ENCODE peak calls at places on chromosome 6, in nine cellular contexts. One of them, this sample, is unnamed. For H3K4me1 and H3K9me3, the result is how much of the 10 kb centered on the place peaks cover.

GRCh38 chr6:104685871-104686549 is 173.7 kb downstream of the HACE1 start:
- DNase-seq in astrocyte: no peak
- DNase-seq in kidney: no peak
- DNase-seq in GM23248: no peak
- DNase-seq in effector memory CD4-positive, alpha-beta T cell: no peak
- DNase-seq in neural progenitor cell: no peak
- DNase-seq in DND-41: no peak
- DNase-seq in body of pancreas: no peak
- DNase-seq in cardiac muscle cell: no peak
- DNase-seq in this sample: no peak

GRCh38 chr6:137223370-137224131 is 4.4 kb upstream of the IFNGR1 start:
- DNase-seq in GM23248: peak
- DNase-seq in kidney: no peak
- DNase-seq in cardiac muscle cell: peak
- DNase-seq in astrocyte: peak
- DNase-seq in body of pancreas: peak
- DNase-seq in neural progenitor cell: no peak
- DNase-seq in effector memory CD4-positive, alpha-beta T cell: no peak
- DNase-seq in DND-41: no peak
- DNase-seq in this sample: no peak

GRCh38 chr6:43885399-43886066 is 115.5 kb downstream of the VEGFA start:
- DNase-seq in neural progenitor cell: peak
- DNase-seq in effector memory CD4-positive, alpha-beta T cell: no peak
- DNase-seq in body of pancreas: no peak
- DNase-seq in GM23248: no peak
- DNase-seq in kidney: peak
- DNase-seq in DND-41: no peak
- DNase-seq in cardiac muscle cell: no peak
- DNase-seq in astrocyte: no peak
- DNase-seq in this sample: no peak

GRCh38 chr6:148479498-148479897 is 136.9 kb downstream of the SASH1 start:
- DNase-seq in effector memory CD4-positive, alpha-beta T cell: no peak
- DNase-seq in kidney: no peak
- DNase-seq in DND-41: no peak
- DNase-seq in body of pancreas: no peak
- DNase-seq in GM23248: no peak
- DNase-seq in astrocyte: no peak
- DNase-seq in neural progenitor cell: no peak
- DNase-seq in cardiac muscle cell: no peak
- DNase-seq in this sample: no peak

GRCh38 chr6:122130026-122130348 is 269.5 kb upstream of the HSF2 start:
- DNase-seq in astrocyte: no peak
- DNase-seq in effector memory CD4-positive, alpha-beta T cell: no peak
- DNase-seq in GM23248: peak
- DNase-seq in neural progenitor cell: no peak
- DNase-seq in cardiac muscle cell: no peak
- DNase-seq in DND-41: no peak
- DNase-seq in body of pancreas: no peak
- DNase-seq in kidney: no peak
- DNase-seq in this sample: no peak

GRCh38 chr6:148934534-148934933 is 187.7 kb downstream of the UST start:
- DNase-seq in kidney: no peak
- DNase-seq in body of pancreas: peak
- DNase-seq in effector memory CD4-positive, alpha-beta T cell: no peak
- DNase-seq in cardiac muscle cell: peak
- DNase-seq in neural progenitor cell: no peak
- DNase-seq in GM23248: peak
- DNase-seq in astrocyte: peak
- DNase-seq in DND-41: no peak
- DNase-seq in this sample: peak

GRCh38 chr6:137882225-137882961 is 15.3 kb downstream of the TNFAIP3 start:
- DNase-seq in body of pancreas: no peak
- DNase-seq in neural progenitor cell: no peak
- DNase-seq in GM23248: peak
- DNase-seq in astrocyte: no peak
- DNase-seq in cardiac muscle cell: peak
- DNase-seq in kidney: no peak
- DNase-seq in DND-41: peak
- DNase-seq in effector memory CD4-positive, alpha-beta T cell: peak
- DNase-seq in this sample: no peak

GRCh38 chr6:154308986-154309385 is 47.6 kb downstream of the IPCEF1 start:
- DNase-seq in astrocyte: no peak
- DNase-seq in neural progenitor cell: no peak
- DNase-seq in kidney: no peak
- DNase-seq in cardiac muscle cell: no peak
- DNase-seq in DND-41: no peak
- DNase-seq in GM23248: no peak
- DNase-seq in body of pancreas: no peak
- DNase-seq in effector memory CD4-positive, alpha-beta T cell: no peak
- DNase-seq in this sample: no peak

GRCh38 chr6:33683051-33683571 is 28.4 kb downstream of the UQCC2 start:
- DNase-seq in kidney: no peak
- DNase-seq in neural progenitor cell: no peak
- DNase-seq in cardiac muscle cell: no peak
- DNase-seq in effector memory CD4-positive, alpha-beta T cell: no peak
- DNase-seq in astrocyte: no peak
- DNase-seq in GM23248: peak
- DNase-seq in DND-41: peak
- DNase-seq in body of pancreas: no peak
- DNase-seq in this sample: no peak

GRCh38 chr6:41529970-41530369 is 16.2 kb upstream of the FOXP4 start:
- DNase-seq in GM23248: no peak
- DNase-seq in cardiac muscle cell: no peak
- DNase-seq in body of pancreas: no peak
- DNase-seq in astrocyte: no peak
- DNase-seq in neural progenitor cell: no peak
- DNase-seq in kidney: peak
- DNase-seq in effector memory CD4-positive, alpha-beta T cell: no peak
- DNase-seq in DND-41: no peak
- DNase-seq in this sample: no peak

GRCh38 chr6:31805939-31806469 is 762 bp downstream of the LSM2 start:
- DNase-seq in GM23248: peak
- DNase-seq in DND-41: no peak
- DNase-seq in effector memory CD4-positive, alpha-beta T cell: no peak
- DNase-seq in body of pancreas: no peak
- DNase-seq in astrocyte: no peak
- DNase-seq in cardiac muscle cell: no peak
- DNase-seq in neural progenitor cell: no peak
- DNase-seq in kidney: no peak
- DNase-seq in this sample: no peak

GRCh38 chr6:11675610-11676009 is 103.0 kb downstream of the ADTRP start:
- DNase-seq in cardiac muscle cell: peak
- DNase-seq in astrocyte: no peak
- DNase-seq in neural progenitor cell: no peak
- DNase-seq in kidney: no peak
- DNase-seq in GM23248: peak
- DNase-seq in DND-41: no peak
- DNase-seq in effector memory CD4-positive, alpha-beta T cell: no peak
- DNase-seq in body of pancreas: no peak
- DNase-seq in this sample: peak

GRCh38 chr6:87722831-87723726 is 21.0 kb upstream of the AKIRIN2 start:
- DNase-seq in GM23248: peak
- DNase-seq in kidney: peak
- DNase-seq in effector memory CD4-positive, alpha-beta T cell: no peak
- DNase-seq in cardiac muscle cell: peak
- DNase-seq in DND-41: no peak
- DNase-seq in astrocyte: peak
- DNase-seq in body of pancreas: peak
- DNase-seq in neural progenitor cell: peak
- DNase-seq in this sample: no peak

GRCh38 chr6:87721311-87721710 is 19.3 kb upstream of the AKIRIN2 start:
- DNase-seq in neural progenitor cell: no peak
- DNase-seq in astrocyte: no peak
- DNase-seq in effector memory CD4-positive, alpha-beta T cell: no peak
- DNase-seq in GM23248: peak
- DNase-seq in kidney: no peak
- DNase-seq in body of pancreas: no peak
- DNase-seq in DND-41: no peak
- DNase-seq in cardiac muscle cell: no peak
- DNase-seq in this sample: no peak

GRCh38 chr6:87728706-87729105 is 26.7 kb upstream of the AKIRIN2 start:
- DNase-seq in DND-41: no peak
- DNase-seq in body of pancreas: no peak
- DNase-seq in kidney: no peak
- DNase-seq in astrocyte: no peak
- DNase-seq in neural progenitor cell: no peak
- DNase-seq in effector memory CD4-positive, alpha-beta T cell: no peak
- DNase-seq in cardiac muscle cell: no peak
- DNase-seq in GM23248: no peak
- DNase-seq in this sample: no peak

GRCh38 chr6:87723727-87724078 is 21.7 kb upstream of the AKIRIN2 start:
- DNase-seq in DND-41: no peak
- DNase-seq in GM23248: no peak
- DNase-seq in body of pancreas: no peak
- DNase-seq in effector memory CD4-positive, alpha-beta T cell: no peak
- DNase-seq in neural progenitor cell: no peak
- DNase-seq in kidney: no peak
- DNase-seq in astrocyte: no peak
- DNase-seq in cardiac muscle cell: no peak
- DNase-seq in this sample: no peak

GRCh38 chr6:87724994-87725811 is 23.2 kb upstream of the AKIRIN2 start:
- DNase-seq in kidney: no peak
- DNase-seq in astrocyte: no peak
- DNase-seq in GM23248: no peak
- DNase-seq in DND-41: no peak
- DNase-seq in effector memory CD4-positive, alpha-beta T cell: no peak
- DNase-seq in body of pancreas: no peak
- DNase-seq in neural progenitor cell: no peak
- DNase-seq in cardiac muscle cell: no peak
- DNase-seq in this sample: no peak
- H3K4me1 ChIP-seq in kidney: under half
- H3K4me1 ChIP-seq in astrocyte: under half
- H3K4me1 ChIP-seq in GM23248: under half
- H3K4me1 ChIP-seq in DND-41: under half
- H3K4me1 ChIP-seq in effector memory CD4-positive, alpha-beta T cell: under half
- H3K4me1 ChIP-seq in body of pancreas: under half
- H3K4me1 ChIP-seq in neural progenitor cell: under half
- H3K4me1 ChIP-seq in cardiac muscle cell: under half
- H3K4me1 ChIP-seq in this sample: under half

DNA sequence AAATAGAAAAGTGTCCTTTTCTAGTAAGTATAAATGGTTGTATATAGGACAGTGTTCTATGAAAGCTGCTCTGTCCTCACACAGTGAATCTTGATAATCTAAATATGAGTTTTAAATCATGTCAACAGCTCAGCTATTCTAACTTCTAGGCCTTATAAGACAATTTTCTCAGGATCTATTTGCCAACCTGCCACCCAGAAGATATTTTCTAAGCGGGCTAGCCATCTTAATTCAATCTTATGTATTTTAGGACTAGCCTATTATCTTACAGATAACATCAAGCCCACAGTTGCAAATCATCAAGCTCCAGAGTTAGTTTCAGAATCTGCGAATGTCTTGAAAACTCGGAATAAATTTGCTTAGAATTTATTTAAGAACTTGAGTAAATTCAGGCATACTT is 2.3 kb downstream of the SIM1 start:
- DNase-seq in kidney: no peak
- DNase-seq in body of pancreas: no peak
- DNase-seq in DND-41: no peak
- DNase-seq in neural progenitor cell: no peak
- DNase-seq in effector memory CD4-positive, alpha-beta T cell: no peak
- DNase-seq in cardiac muscle cell: no peak
- DNase-seq in astrocyte: no peak
- DNase-seq in GM23248: peak
- DNase-seq in this sample: no peak
- H3K9me3 ChIP-seq in kidney: under half
- H3K9me3 ChIP-seq in body of pancreas: under half
- H3K9me3 ChIP-seq in DND-41: under half
- H3K9me3 ChIP-seq in neural progenitor cell: under half
- H3K9me3 ChIP-seq in effector memory CD4-positive, alpha-beta T cell: under half
- H3K9me3 ChIP-seq in cardiac muscle cell: under half
- H3K9me3 ChIP-seq in astrocyte: under half
- H3K9me3 ChIP-seq in GM23248: under half
- H3K9me3 ChIP-seq in this sample: under half

DNA sequence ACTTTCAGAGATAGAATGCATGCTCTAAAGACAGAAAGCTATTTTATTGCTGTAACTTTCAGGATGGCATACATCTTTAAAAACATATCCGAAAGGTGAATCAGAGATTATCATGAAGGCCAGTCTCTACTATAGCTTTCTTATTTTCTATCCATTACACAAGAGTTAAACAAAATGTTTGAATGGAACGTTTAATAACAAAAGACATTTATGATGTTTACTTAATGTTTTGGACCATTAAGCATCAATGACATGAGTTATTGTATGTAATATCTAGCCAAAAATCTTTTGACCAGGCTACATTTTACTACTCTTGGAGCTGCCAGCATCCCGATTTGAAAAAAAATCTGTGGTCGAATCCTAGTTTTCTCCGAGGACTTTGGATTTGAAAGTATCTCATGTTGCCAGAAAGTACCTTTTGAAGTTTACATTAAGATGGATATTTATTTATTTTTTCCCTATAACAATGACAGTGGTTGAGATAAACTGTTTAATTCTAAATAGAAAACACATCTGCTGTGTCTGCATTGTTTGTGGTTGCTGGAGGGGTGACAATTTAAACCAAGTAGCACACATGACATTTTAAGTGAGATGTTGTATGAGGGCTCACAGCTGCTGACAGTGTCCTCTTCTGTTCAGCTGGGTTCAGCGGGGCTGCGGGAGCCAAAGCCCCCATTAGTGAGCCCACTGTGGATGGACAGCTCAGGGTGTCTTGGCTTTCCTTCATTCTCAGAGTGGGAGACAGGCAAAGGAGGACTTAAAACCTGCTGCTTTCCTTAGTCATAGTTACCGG is 293.6 kb upstream of the TCF21 start:
- DNase-seq in body of pancreas: no peak
- DNase-seq in cardiac muscle cell: no peak
- DNase-seq in kidney: no peak
- DNase-seq in DND-41: no peak
- DNase-seq in neural progenitor cell: no peak
- DNase-seq in effector memory CD4-positive, alpha-beta T cell: no peak
- DNase-seq in astrocyte: no peak
- DNase-seq in GM23248: peak
- DNase-seq in this sample: no peak
- H3K27ac ChIP-seq in body of pancreas: no peak
- H3K27ac ChIP-seq in cardiac muscle cell: no peak
- H3K27ac ChIP-seq in kidney: no peak
- H3K27ac ChIP-seq in DND-41: no peak
- H3K27ac ChIP-seq in neural progenitor cell: no peak
- H3K27ac ChIP-seq in effector memory CD4-positive, alpha-beta T cell: no peak
- H3K27ac ChIP-seq in astrocyte: no peak
- H3K27ac ChIP-seq in GM23248: no peak
- H3K27ac ChIP-seq in this sample: no peak

DNA sequence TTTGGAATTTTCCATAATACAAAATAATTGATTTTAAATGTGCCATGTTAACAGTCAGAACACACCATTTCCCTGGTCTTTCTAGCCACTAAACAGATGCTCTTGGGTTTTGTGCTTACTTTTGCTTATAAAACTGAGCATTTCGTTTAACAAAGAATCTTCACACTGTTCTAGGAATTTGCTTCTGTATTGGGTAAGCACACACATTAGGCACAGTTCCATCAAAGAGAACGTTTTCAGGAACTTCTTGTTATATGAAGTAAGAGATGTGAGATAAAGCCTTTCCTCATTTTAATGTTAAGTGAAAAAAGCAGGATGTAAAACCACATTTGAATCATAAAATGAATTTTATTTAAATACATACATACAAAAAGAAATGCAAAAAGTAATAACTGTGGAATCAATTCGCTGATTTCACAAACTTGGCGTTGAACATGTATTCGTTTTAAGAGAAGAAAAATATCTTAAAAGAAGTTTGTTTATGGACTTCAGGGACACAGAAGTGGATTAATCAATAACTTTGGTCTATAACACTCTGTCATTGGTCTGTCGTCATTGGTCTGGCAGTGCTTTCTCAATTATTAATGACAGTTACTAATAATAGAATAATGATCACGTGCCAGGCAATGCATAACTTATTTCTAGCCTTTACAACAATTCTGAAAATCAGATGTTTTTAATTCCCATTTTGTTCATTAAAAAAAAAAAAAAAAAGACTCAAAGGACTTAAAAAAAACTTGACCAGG is 199.9 kb upstream of the PRDM1 start:
- DNase-seq in effector memory CD4-positive, alpha-beta T cell: no peak
- DNase-seq in neural progenitor cell: no peak
- DNase-seq in body of pancreas: peak
- DNase-seq in kidney: no peak
- DNase-seq in GM23248: peak
- DNase-seq in DND-41: no peak
- DNase-seq in astrocyte: no peak
- DNase-seq in cardiac muscle cell: no peak
- DNase-seq in this sample: no peak
- H3K4me1 ChIP-seq in effector memory CD4-positive, alpha-beta T cell: under half
- H3K4me1 ChIP-seq in neural progenitor cell: under half
- H3K4me1 ChIP-seq in body of pancreas: under half
- H3K4me1 ChIP-seq in kidney: under half
- H3K4me1 ChIP-seq in GM23248: under half
- H3K4me1 ChIP-seq in DND-41: half or more
- H3K4me1 ChIP-seq in astrocyte: under half
- H3K4me1 ChIP-seq in cardiac muscle cell: under half
- H3K4me1 ChIP-seq in this sample: under half